ENCODE peak calls at places on chromosomes 16 and 17, in eight cellular contexts. E is heart right ventricle, A is left ventricle myocardium inferior, Y is hepatocyte, U is progenitor cell of endocrine pancreas, L is OCI-LY7, G is tibial nerve, R is esophagus squamous epithelium. V is an unnamed sample.

GRCh38 chr16:71637398-71637797 is 11.4 kb downstream of the MARVELD3 start:
- DNase-seq in E (no peak), A (no peak), Y (no peak), U (no peak), L (no peak), G (no peak), R (no peak), V (no peak)

GRCh38 chr17:75472119-75472518 is 15.7 kb downstream of the TMEM94 start:
- DNase-seq in E (no peak), A (no peak), Y (no peak), U (no peak), L (peak; percentile 56), G (no peak), R (no peak), V (no peak)

GRCh38 chr17:37476431-37477130 is 13.1 kb upstream of the DUSP14 start:
- DNase-seq in E (peak; percentile 29), A (peak; percentile 22), Y (peak; percentile 15), U (no peak), L (no peak), G (no peak), R (no peak), V (no peak)

GRCh38 chr16:69618721-69619120 is 53.0 kb downstream of the NFAT5 start:
- DNase-seq in E (no peak), A (no peak), Y (no peak), U (no peak), L (no peak), G (no peak), R (no peak), V (no peak)

GRCh38 chr16:87644596-87644995 is 42.3 kb downstream of the JPH3 start:
- DNase-seq in E (no peak), A (no peak), Y (no peak), U (no peak), L (no peak), G (no peak), R (no peak), V (no peak)

GRCh38 chr16:8673611-8674412 is 605 bp upstream of the ABAT start:
- DNase-seq in E (no peak), A (no peak), Y (no peak), U (peak; percentile 22), L (no peak), G (no peak), R (no peak), V (peak; percentile 70)

GRCh38 chr17:29838961-29839360 is 91.1 kb downstream of the SSH2 start:
- DNase-seq in E (peak; percentile 12), A (no peak), Y (peak; percentile 31), U (no peak), L (no peak), G (no peak), R (no peak), V (no peak)

GRCh38 chr17:81223758-81224122 is 975 bp upstream of the CEP131 start:
- DNase-seq in E (no peak), A (no peak), Y (no peak), U (no peak), L (no peak), G (no peak), R (no peak), V (no peak)

GRCh38 chr17:54945246-54945645 is 23.2 kb downstream of the COX11 start:
- DNase-seq in E (no peak), A (no peak), Y (no peak), U (no peak), L (no peak), G (no peak), R (no peak), V (no peak)

GRCh38 chr17:49021095-49021767 is 24.0 kb downstream of the IGF2BP1 start:
- DNase-seq in E (no peak), A (no peak), Y (no peak), U (no peak), L (no peak), G (no peak), R (no peak), V (no peak)

GRCh38 chr16:58614212-58614611 is 15.4 kb downstream of the CNOT1 start:
- DNase-seq in E (no peak), A (no peak), Y (no peak), U (no peak), L (no peak), G (no peak), R (no peak), V (no peak)

GRCh38 chr16:84826558-84826941 is 6.8 kb downstream of the CRISPLD2 start:
- DNase-seq in E (peak; percentile 61), A (peak; percentile 78), Y (peak; percentile 80), U (no peak), L (no peak), G (no peak), R (no peak), V (no peak)

GRCh38 chr17:57948555-57949420 is 6.4 kb downstream of the CUEDC1 start:
- DNase-seq in E (peak; percentile 30), A (no peak), Y (peak; percentile 70), U (no peak), L (no peak), G (no peak), R (no peak), V (no peak)

GRCh38 chr17:4739122-4740024 is at the start of the genes CXCL16 and ZMYND15:
- DNase-seq in E (peak; percentile 58), A (peak; percentile 52), Y (peak; percentile 90), U (peak; percentile 51), L (peak; percentile 70), G (no peak), R (no peak), V (no peak)

GRCh38 chr17:82367724-82368524 is 3.6 kb upstream of the UTS2R start:
- DNase-seq in E (no peak), A (no peak), Y (no peak), U (no peak), L (peak; percentile 96), G (no peak), R (no peak), V (no peak)

GRCh38 chr17:41536741-41537613 is 8.9 kb upstream of the KRT19 start:
- DNase-seq in E (no peak), A (no peak), Y (no peak), U (no peak), L (no peak), G (no peak), R (no peak), V (no peak)

GRCh38 chr16:2121853-2122252 is 13.8 kb downstream of the PKD1 start:
- DNase-seq in E (peak; percentile 57), A (peak; percentile 62), Y (no peak), U (no peak), L (no peak), G (no peak), R (no peak), V (no peak)

GRCh38 chr17:67528751-67529436 is 151.8 kb downstream of the PITPNC1 start:
- DNase-seq in E (peak; percentile 65), A (peak; percentile 72), Y (peak; percentile 88), U (peak; percentile 55), L (no peak), G (peak; percentile 62), R (no peak), V (peak; percentile 78)

GRCh38 chr16:4306439-4307214 is 9.2 kb upstream of the GLIS2 start:
- DNase-seq in E (no peak), A (no peak), Y (peak; percentile 28), U (no peak), L (peak; percentile 83), G (no peak), R (no peak), V (no peak)

GRCh38 chr16:49828545-49829267 is 27.2 kb downstream of the ZNF423 start:
- DNase-seq in E (peak; percentile 55), A (peak; percentile 56), Y (no peak), U (no peak), L (no peak), G (peak; percentile 24), R (no peak), V (no peak)

GRCh38 chr16:88993946-88994600 is 17.1 kb upstream of the CBFA2T3 start:
- DNase-seq in E (no peak), A (no peak), Y (no peak), U (no peak), L (no peak), G (no peak), R (no peak), V (no peak)

DNA sequence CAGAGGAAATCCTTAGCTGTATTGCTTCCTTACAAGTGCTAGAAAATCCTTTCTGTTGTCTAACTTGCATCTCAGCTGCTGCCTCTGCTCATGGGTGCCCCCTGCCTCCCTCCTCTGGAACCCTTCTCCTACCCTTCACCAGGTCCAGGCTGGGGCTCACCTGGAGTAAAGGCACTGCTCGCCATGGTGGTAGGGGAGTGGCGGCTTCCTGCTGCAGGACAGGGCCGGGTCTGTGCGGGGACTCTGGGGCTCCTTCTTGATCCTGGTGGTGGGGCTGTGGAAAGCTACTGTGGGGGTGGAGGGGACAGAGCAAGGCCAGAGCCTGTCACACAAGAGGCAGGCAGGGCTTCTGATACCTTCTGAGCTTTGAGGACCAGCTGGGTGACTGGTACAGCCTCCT is 12.4 kb downstream of the ETV4 start:
- DNase-seq in E (no peak), A (no peak), Y (no peak), U (no peak), L (no peak), G (no peak), R (no peak), V (no peak)
- TF ChIP-seq CTCF in E (no peak), A (no peak), Y (no peak), U (no peak), L (peak; percentile 25), G (no peak), R (no peak), V (no peak)

GRCh38 chr17:64234961-64235360 is 28.1 kb downstream of the TEX2 start:
- DNase-seq in E (no peak), A (no peak), Y (no peak), U (no peak), L (no peak), G (no peak), R (no peak), V (no peak)

GRCh38 chr17:64230551-64231408 is 32.3 kb downstream of the TEX2 start:
- DNase-seq in E (no peak), A (no peak), Y (peak; percentile 51), U (no peak), L (no peak), G (peak; percentile 13), R (no peak), V (no peak)

GRCh38 chr17:64232466-64233262 is 30.4 kb downstream of the TEX2 start:
- DNase-seq in E (no peak), A (no peak), Y (no peak), U (no peak), L (no peak), G (no peak), R (no peak), V (no peak)

GRCh38 chr17:64229815-64230550 is 33.1 kb downstream of the TEX2 start:
- DNase-seq in E (no peak), A (no peak), Y (no peak), U (no peak), L (no peak), G (no peak), R (no peak), V (no peak)

GRCh38 chr17:64231567-64232141 is 31.4 kb downstream of the TEX2 start:
- DNase-seq in E (no peak), A (no peak), Y (no peak), U (no peak), L (no peak), G (no peak), R (no peak), V (no peak)
- TF ChIP-seq CTCF in E (no peak), A (no peak), Y (no peak), U (no peak), L (no peak), G (no peak), R (no peak), V (no peak)

GRCh38 chr17:9028171-9028570 is 6.9 kb downstream of the NTN1 start:
- DNase-seq in E (no peak), A (no peak), Y (no peak), U (no peak), L (no peak), G (no peak), R (no peak), V (peak; percentile 58)
- TF ChIP-seq CTCF in E (no peak), A (no peak), Y (no peak), U (no peak), L (no peak), G (no peak), R (no peak), V (no peak)

GRCh38 chr16:10510279-10510678 is 70.1 kb downstream of the EMP2 start:
- DNase-seq in E (no peak), A (no peak), Y (no peak), U (no peak), L (no peak), G (no peak), R (no peak), V (no peak)
- TF ChIP-seq CTCF in E (no peak), A (no peak), Y (no peak), U (no peak), L (no peak), G (no peak), R (no peak), V (no peak)